ENCODE peak calls at places on chromosomes 4 and X, in nine cellular contexts. M is kidney tubule cell; Y is activated naive CD4-positive, alpha-beta T cell treated with anti-CD3 and anti-CD28 coated beads for 36 hours; J is bronchial epithelial cell; L is epithelial cell of esophagus; E is MV-4-11; A is SK-N-SH; W is NCI-H1436; H is nucleus accumbens. Q is an unnamed sample.

GRCh38 chrX:48703642-48704481 is 7.3 kb downstream of the SUV39H1 start:
- DNase-seq in M (peak; percentile 65), Y (no peak), J (peak; percentile 94), L (peak; percentile 95), E (no peak), A (no peak), W (no peak), H (peak; percentile 14), Q (no peak)

GRCh38 chr4:86043755-86044592 is 315.9 kb downstream of the MAPK10 start:
- DNase-seq in M (peak; percentile 62), Y (peak; percentile 9), J (peak; percentile 44), L (peak; percentile 51), E (no peak), A (peak; percentile 23), W (peak; percentile 60), H (no peak), Q (no peak)

GRCh38 chr4:7172508-7172907 is 19.8 kb upstream of the SORCS2 start:
- DNase-seq in M (no peak), Y (no peak), J (no peak), L (no peak), E (no peak), A (no peak), W (no peak), H (no peak), Q (no peak)

GRCh38 chrX:71400710-71401109 is 34.6 kb downstream of the TAF1 start:
- DNase-seq in M (no peak), Y (no peak), J (no peak), L (no peak), E (no peak), A (no peak), W (no peak), H (no peak), Q (no peak)

GRCh38 chr4:102713096-102713495 is 47.7 kb downstream of the MANBA start:
- DNase-seq in M (peak; percentile 52), Y (no peak), J (peak; percentile 62), L (peak; percentile 51), E (no peak), A (no peak), W (no peak), H (no peak), Q (no peak)

GRCh38 chr4:168309781-168310180 is 8.8 kb downstream of the DDX60 start:
- DNase-seq in M (no peak), Y (no peak), J (no peak), L (no peak), E (no peak), A (peak; percentile 30), W (no peak), H (no peak), Q (no peak)

GRCh38 chrX:44778254-44778653 is 65.6 kb upstream of the DUSP21 start:
- DNase-seq in M (no peak), Y (no peak), J (no peak), L (no peak), E (no peak), A (no peak), W (no peak), H (no peak), Q (no peak)

GRCh38 chr4:30656828-30657227 is 63.3 kb upstream of the PCDH7 start:
- DNase-seq in M (no peak), Y (no peak), J (no peak), L (no peak), E (no peak), A (no peak), W (no peak), H (no peak), Q (no peak)

GRCh38 chr4:188975271-188975670 is 836.0 kb downstream of the TRIML1 start:
- DNase-seq in M (peak; percentile 32), Y (no peak), J (no peak), L (no peak), E (no peak), A (no peak), W (no peak), H (no peak), Q (no peak)

GRCh38 chrX:106707771-106708454 is 18.6 kb upstream of the RNF128 start:
- DNase-seq in M (peak; percentile 95), Y (peak; percentile 8), J (peak; percentile 95), L (peak; percentile 89), E (no peak), A (no peak), W (no peak), H (no peak), Q (no peak)

GRCh38 chrX:97524997-97525396 is 641.3 kb downstream of the RPA4 start:
- DNase-seq in M (peak; percentile 59), Y (no peak), J (peak; percentile 39), L (peak; percentile 26), E (no peak), A (no peak), W (no peak), H (no peak), Q (no peak)

GRCh38 chr4:119209077-119209476 is 3.4 kb upstream of the USP53 start:
- DNase-seq in M (peak; percentile 93), Y (peak; percentile 75), J (peak; percentile 99), L (peak; percentile 96), E (peak; percentile 75), A (no peak), W (no peak), H (no peak), Q (no peak)

GRCh38 chr4:183220246-183220645 is 99.8 kb downstream of the CLDN22 start:
- DNase-seq in M (peak; percentile 57), Y (no peak), J (no peak), L (no peak), E (no peak), A (no peak), W (no peak), H (no peak), Q (no peak)

GRCh38 chrX:19747672-19748610 is 139.5 kb downstream of the SH3KBP1 start:
- DNase-seq in M (no peak), Y (peak; percentile 87), J (no peak), L (no peak), E (peak; percentile 62), A (no peak), W (no peak), H (no peak), Q (no peak)

GRCh38 chr4:87465739-87466366 is 43.5 kb downstream of the NUDT9 start:
- DNase-seq in M (peak; percentile 57), Y (no peak), J (peak; percentile 58), L (peak; percentile 61), E (peak; percentile 22), A (peak; percentile 41), W (no peak), H (no peak), Q (no peak)

GRCh38 chr4:41146716-41147506 is 67.4 kb downstream of the APBB2 start:
- DNase-seq in M (no peak), Y (no peak), J (peak; percentile 44), L (peak; percentile 31), E (no peak), A (no peak), W (peak; percentile 10), H (peak; percentile 60), Q (no peak)

Q was measured in iPS DF 19.7.